ENCODE peak calls at places on chromosome 22, in six cellular contexts. One of them, this sample, is unnamed.

GRCh38 chr22:38177926-38178604 is 3.6 kb downstream of the PLA2G6 start:
- DNase-seq in MV-4-11: peak
- DNase-seq in stomach: peak
- DNase-seq in bronchial epithelial cell: peak
- DNase-seq in psoas muscle: peak
- DNase-seq in CD4-positive, alpha-beta memory T cell: no peak
- DNase-seq in this sample: peak

GRCh38 chr22:44179196-44179988 is 1.3 kb upstream of the PARVG start:
- DNase-seq in MV-4-11: peak
- DNase-seq in stomach: no peak
- DNase-seq in bronchial epithelial cell: no peak
- DNase-seq in psoas muscle: no peak
- DNase-seq in CD4-positive, alpha-beta memory T cell: no peak
- DNase-seq in this sample: no peak

GRCh38 chr22:38203090-38203810 is 1.5 kb downstream of the MAFF start:
- DNase-seq in MV-4-11: no peak
- DNase-seq in stomach: peak
- DNase-seq in bronchial epithelial cell: peak
- DNase-seq in psoas muscle: no peak
- DNase-seq in CD4-positive, alpha-beta memory T cell: peak
- DNase-seq in this sample: peak

GRCh38 chr22:35212020-35212419 is 45.3 kb upstream of the HMGXB4 start:
- DNase-seq in MV-4-11: no peak
- DNase-seq in stomach: peak
- DNase-seq in bronchial epithelial cell: peak
- DNase-seq in psoas muscle: no peak
- DNase-seq in CD4-positive, alpha-beta memory T cell: no peak
- DNase-seq in this sample: peak

GRCh38 chr22:32760815-32761214 is 40.7 kb upstream of the TIMP3 start:
- DNase-seq in MV-4-11: no peak
- DNase-seq in stomach: no peak
- DNase-seq in bronchial epithelial cell: no peak
- DNase-seq in psoas muscle: no peak
- DNase-seq in CD4-positive, alpha-beta memory T cell: no peak
- DNase-seq in this sample: no peak

GRCh38 chr22:18023509-18024275 is 669 bp downstream of the MICAL3 start:
- DNase-seq in MV-4-11: no peak
- DNase-seq in stomach: peak
- DNase-seq in bronchial epithelial cell: peak
- DNase-seq in psoas muscle: peak
- DNase-seq in CD4-positive, alpha-beta memory T cell: peak
- DNase-seq in this sample: peak

GRCh38 chr22:44399906-44400762 is 87.4 kb upstream of the SHISAL1 start:
- DNase-seq in MV-4-11: no peak
- DNase-seq in stomach: peak
- DNase-seq in bronchial epithelial cell: no peak
- DNase-seq in psoas muscle: peak
- DNase-seq in CD4-positive, alpha-beta memory T cell: no peak
- DNase-seq in this sample: no peak

GRCh38 chr22:17913705-17914282 is 110.6 kb downstream of the MICAL3 start:
- DNase-seq in MV-4-11: no peak
- DNase-seq in stomach: no peak
- DNase-seq in bronchial epithelial cell: no peak
- DNase-seq in psoas muscle: no peak
- DNase-seq in CD4-positive, alpha-beta memory T cell: no peak
- DNase-seq in this sample: peak

GRCh38 chr22:26404851-26405357 is 24.2 kb upstream of the ASPHD2 start:
- DNase-seq in MV-4-11: peak
- DNase-seq in stomach: no peak
- DNase-seq in bronchial epithelial cell: no peak
- DNase-seq in psoas muscle: no peak
- DNase-seq in CD4-positive, alpha-beta memory T cell: no peak
- DNase-seq in this sample: no peak

GRCh38 chr22:42439821-42440674 is 7.8 kb upstream of the NFAM1 start:
- DNase-seq in MV-4-11: peak
- DNase-seq in stomach: peak
- DNase-seq in bronchial epithelial cell: no peak
- DNase-seq in psoas muscle: peak
- DNase-seq in CD4-positive, alpha-beta memory T cell: no peak
- DNase-seq in this sample: peak

GRCh38 chr22:38214248-38215056 is 12.7 kb downstream of the MAFF start:
- DNase-seq in MV-4-11: peak
- DNase-seq in stomach: peak
- DNase-seq in bronchial epithelial cell: peak
- DNase-seq in psoas muscle: peak
- DNase-seq in CD4-positive, alpha-beta memory T cell: peak
- DNase-seq in this sample: no peak

GRCh38 chr22:44444341-44445306 is 53.4 kb downstream of the RTL6 start:
- DNase-seq in MV-4-11: no peak
- DNase-seq in stomach: no peak
- DNase-seq in bronchial epithelial cell: no peak
- DNase-seq in psoas muscle: no peak
- DNase-seq in CD4-positive, alpha-beta memory T cell: no peak
- DNase-seq in this sample: no peak

GRCh38 chr22:49147171-49147570 is 680.5 kb downstream of the BRD1 start:
- DNase-seq in MV-4-11: no peak
- DNase-seq in stomach: no peak
- DNase-seq in bronchial epithelial cell: no peak
- DNase-seq in psoas muscle: no peak
- DNase-seq in CD4-positive, alpha-beta memory T cell: no peak
- DNase-seq in this sample: no peak